ENCODE peak calls at places on chromosome 22, in ten cellular contexts. Y, D, N, O, E, H, Q, C, U and A are unnamed samples.

GRCh38 chr22:30607939-30608338 is 965 bp downstream of the TCN2 start:
- DNase-seq in Y (no peak), D (peak; percentile 19), N (no peak), O (no peak), E (no peak), H (no peak), Q (no peak), C (no peak), U (no peak), A (no peak)

GRCh38 chr22:32696089-32696488 is 105.4 kb upstream of the TIMP3 start:
- DNase-seq in Y (no peak), D (no peak), N (no peak), O (no peak), E (no peak), H (no peak), Q (no peak), C (no peak), U (no peak), A (no peak)

GRCh38 chr22:17581631-17582030 is 18.3 kb downstream of the SLC25A18 start:
- DNase-seq in Y (no peak), D (no peak), N (no peak), O (no peak), E (no peak), H (no peak), Q (no peak), C (no peak), U (no peak), A (no peak)

GRCh38 chr22:46288846-46289243 is 7.8 kb upstream of the GTSE1 start:
- DNase-seq in Y (no peak), D (no peak), N (no peak), O (no peak), E (no peak), H (no peak), Q (no peak), C (no peak), U (no peak), A (no peak)

GRCh38 chr22:39130892-39131855 is 21.3 kb downstream of the CBX7 start:
- DNase-seq in Y (no peak), D (peak; percentile 30), N (no peak), O (no peak), E (no peak), H (peak; percentile 89), Q (peak; percentile 16), C (no peak), U (no peak), A (no peak)

GRCh38 chr22:37741312-37741795 is 44.5 kb downstream of the TRIOBP start:
- DNase-seq in Y (no peak), D (no peak), N (no peak), O (peak; percentile 89), E (no peak), H (peak; percentile 27), Q (peak; percentile 77), C (no peak), U (peak; percentile 94), A (no peak)

GRCh38 chr22:45893516-45893915 is 83.4 kb downstream of the WNT7B start:
- DNase-seq in Y (no peak), D (no peak), N (no peak), O (peak; percentile 36), E (no peak), H (no peak), Q (no peak), C (peak; percentile 2), U (no peak), A (no peak)

GRCh38 chr22:38220163-38220562 is 18.4 kb downstream of the MAFF start:
- DNase-seq in Y (no peak), D (peak; percentile 52), N (no peak), O (no peak), E (no peak), H (no peak), Q (no peak), C (no peak), U (no peak), A (no peak)

GRCh38 chr22:26453812-26454500 is 24.9 kb downstream of the ASPHD2 start:
- DNase-seq in Y (no peak), D (peak; percentile 86), N (no peak), O (no peak), E (no peak), H (no peak), Q (no peak), C (no peak), U (no peak), A (no peak)

GRCh38 chr22:44895296-44896055 is 114.3 kb downstream of the PHF21B start:
- DNase-seq in Y (no peak), D (no peak), N (no peak), O (peak; percentile 14), E (no peak), H (no peak), Q (no peak), C (no peak), U (no peak), A (no peak)

GRCh38 chr22:36088292-36088691 is 59.7 kb upstream of the RBFOX2 start:
- DNase-seq in Y (no peak), D (no peak), N (no peak), O (no peak), E (no peak), H (no peak), Q (no peak), C (no peak), U (no peak), A (no peak)

GRCh38 chr22:17880468-17880867 is 106.2 kb upstream of the BID start:
- DNase-seq in Y (no peak), D (no peak), N (no peak), O (no peak), E (no peak), H (no peak), Q (no peak), C (no peak), U (no peak), A (no peak)

GRCh38 chr22:36333632-36334031 is 54.1 kb downstream of the MYH9 start:
- DNase-seq in Y (no peak), D (no peak), N (no peak), O (no peak), E (no peak), H (no peak), Q (no peak), C (no peak), U (no peak), A (no peak)

GRCh38 chr22:17773606-17774205 is 563 bp downstream of the BID start:
- DNase-seq in Y (peak; percentile 25), D (peak; percentile 74), N (peak; percentile 64), O (peak; percentile 80), E (peak; percentile 58), H (peak; percentile 89), Q (no peak), C (peak; percentile 42), U (peak; percentile 37), A (peak; percentile 69)

GRCh38 chr22:29879738-29880137 is 3.2 kb upstream of the MTMR3 start:
- DNase-seq in Y (no peak), D (no peak), N (no peak), O (no peak), E (no peak), H (no peak), Q (no peak), C (no peak), U (no peak), A (no peak)

GRCh38 chr22:32680895-32681294 is 120.6 kb upstream of the TIMP3 start:
- DNase-seq in Y (no peak), D (no peak), N (no peak), O (no peak), E (no peak), H (no peak), Q (no peak), C (no peak), U (no peak), A (no peak)

GRCh38 chr22:29840498-29840897 is 2.4 kb upstream of the ASCC2 start:
- DNase-seq in Y (no peak), D (no peak), N (no peak), O (no peak), E (no peak), H (no peak), Q (no peak), C (no peak), U (no peak), A (no peak)

GRCh38 chr22:19607198-19608113 is 83.2 kb upstream of the CLDN5 start:
- DNase-seq in Y (no peak), D (no peak), N (peak; percentile 53), O (peak; percentile 96), E (no peak), H (no peak), Q (no peak), C (no peak), U (no peak), A (no peak)

GRCh38 chr22:29517215-29517908 is 36.2 kb downstream of the THOC5 start:
- DNase-seq in Y (no peak), D (no peak), N (no peak), O (peak; percentile 78), E (no peak), H (no peak), Q (no peak), C (no peak), U (no peak), A (no peak)

GRCh38 chr22:46260038-46260437 is 3.1 kb downstream of the PKDREJ start:
- DNase-seq in Y (no peak), D (no peak), N (no peak), O (no peak), E (no peak), H (no peak), Q (no peak), C (no peak), U (no peak), A (no peak)

GRCh38 chr22:49663311-49663711 is 164.4 kb downstream of the BRD1 start:
- DNase-seq in Y (no peak), D (no peak), N (no peak), O (no peak), E (no peak), H (no peak), Q (no peak), C (no peak), U (no peak), A (no peak)